ENCODE peak calls at places on chromosomes 3 and 15, in five cellular contexts. One of them, this sample, is unnamed.

GRCh38 chr3:159266779-159267178 is 464.9 kb downstream of the MFSD1 start:
- DNase-seq in effector memory CD4-positive, alpha-beta T cell: no peak
- DNase-seq in heart right ventricle: no peak
- DNase-seq in right lobe of liver: no peak
- DNase-seq in RWPE1: peak; percentile 15
- DNase-seq in this sample: peak; percentile 43

GRCh38 chr3:101333883-101334282 is 13.5 kb upstream of the IMPG2 start:
- DNase-seq in effector memory CD4-positive, alpha-beta T cell: no peak
- DNase-seq in right lobe of liver: no peak
- DNase-seq in heart right ventricle: no peak
- DNase-seq in RWPE1: no peak
- DNase-seq in this sample: no peak

GRCh38 chr15:92650256-92650655 is 5.3 kb downstream of the FAM174B start:
- DNase-seq in RWPE1: no peak
- DNase-seq in right lobe of liver: peak; percentile 32
- DNase-seq in effector memory CD4-positive, alpha-beta T cell: no peak
- DNase-seq in heart right ventricle: no peak
- DNase-seq in this sample: no peak

GRCh38 chr3:447671-448070 is 251.1 kb downstream of the CHL1 start:
- DNase-seq in effector memory CD4-positive, alpha-beta T cell: no peak
- DNase-seq in heart right ventricle: no peak
- DNase-seq in right lobe of liver: no peak
- DNase-seq in RWPE1: no peak
- DNase-seq in this sample: no peak

GRCh38 chr3:155262295-155262694 is 31.2 kb downstream of the STRIT1 start:
- DNase-seq in heart right ventricle: no peak
- DNase-seq in effector memory CD4-positive, alpha-beta T cell: no peak
- DNase-seq in right lobe of liver: no peak
- DNase-seq in RWPE1: peak; percentile 5
- DNase-seq in this sample: peak; percentile 72

GRCh38 chr15:65580287-65580686 is 30.6 kb downstream of the INTS14 start:
- DNase-seq in effector memory CD4-positive, alpha-beta T cell: no peak
- DNase-seq in RWPE1: peak; percentile 24
- DNase-seq in heart right ventricle: no peak
- DNase-seq in right lobe of liver: no peak
- DNase-seq in this sample: peak; percentile 19

GRCh38 chr3:158768361-158768787 is 33.5 kb upstream of the MFSD1 start:
- DNase-seq in RWPE1: no peak
- DNase-seq in heart right ventricle: peak; percentile 61
- DNase-seq in right lobe of liver: no peak
- DNase-seq in effector memory CD4-positive, alpha-beta T cell: no peak
- DNase-seq in this sample: no peak

GRCh38 chr3:31364711-31365110 is 168.0 kb upstream of the STT3B start:
- DNase-seq in heart right ventricle: no peak
- DNase-seq in effector memory CD4-positive, alpha-beta T cell: no peak
- DNase-seq in right lobe of liver: no peak
- DNase-seq in RWPE1: no peak
- DNase-seq in this sample: peak; percentile 29

GRCh38 chr15:98799461-98799971 is 151.2 kb downstream of the IGF1R start:
- DNase-seq in RWPE1: peak; percentile 49
- DNase-seq in heart right ventricle: no peak
- DNase-seq in effector memory CD4-positive, alpha-beta T cell: no peak
- DNase-seq in right lobe of liver: no peak
- DNase-seq in this sample: peak; percentile 42

GRCh38 chr15:98800437-98801233 is 152.3 kb downstream of the IGF1R start:
- DNase-seq in RWPE1: peak; percentile 84
- DNase-seq in right lobe of liver: no peak
- DNase-seq in effector memory CD4-positive, alpha-beta T cell: no peak
- DNase-seq in heart right ventricle: peak; percentile 51
- DNase-seq in this sample: peak; percentile 58

GRCh38 chr15:98802187-98802586 is 153.8 kb downstream of the IGF1R start:
- DNase-seq in right lobe of liver: no peak
- DNase-seq in heart right ventricle: no peak
- DNase-seq in RWPE1: no peak
- DNase-seq in effector memory CD4-positive, alpha-beta T cell: no peak
- DNase-seq in this sample: no peak

GRCh38 chr15:98799991-98800390 is 151.7 kb downstream of the IGF1R start:
- DNase-seq in RWPE1: no peak
- DNase-seq in effector memory CD4-positive, alpha-beta T cell: no peak
- DNase-seq in heart right ventricle: no peak
- DNase-seq in right lobe of liver: no peak
- DNase-seq in this sample: no peak

DNA sequence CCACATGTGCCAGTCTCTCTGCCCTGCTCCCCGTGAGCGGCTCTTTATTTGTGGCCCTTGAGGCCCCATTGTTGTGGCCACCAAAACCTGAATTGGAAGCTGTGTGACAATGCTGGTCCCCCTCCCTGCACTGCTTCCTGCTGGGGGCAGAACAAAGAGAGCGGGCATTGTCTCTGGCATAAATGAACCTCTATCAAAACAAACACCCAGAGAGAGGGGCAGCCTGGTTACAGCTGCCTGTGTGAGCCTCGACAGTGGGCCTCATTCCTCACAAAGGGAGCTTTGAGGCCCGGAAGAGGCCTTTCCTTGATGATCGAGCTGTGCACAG is 152.9 kb downstream of the IGF1R start:
- DNase-seq in RWPE1: no peak
- DNase-seq in effector memory CD4-positive, alpha-beta T cell: no peak
- DNase-seq in right lobe of liver: no peak
- DNase-seq in heart right ventricle: no peak
- DNase-seq in this sample: no peak
- H3K27ac ChIP-seq in RWPE1: peak overlapping the region; percentile 89
- H3K27ac ChIP-seq in effector memory CD4-positive, alpha-beta T cell: no peak overlapping the region
- H3K27ac ChIP-seq in right lobe of liver: no peak overlapping the region
- H3K27ac ChIP-seq in heart right ventricle: peak overlapping the region; percentile 72
- H3K27ac ChIP-seq in this sample: no peak overlapping the region

GRCh38 chr15:70792171-70792573 is 28.8 kb upstream of the UACA start:
- DNase-seq in effector memory CD4-positive, alpha-beta T cell: no peak
- DNase-seq in right lobe of liver: no peak
- DNase-seq in RWPE1: no peak
- DNase-seq in heart right ventricle: no peak
- DNase-seq in this sample: no peak

GRCh38 chr15:70787001-70787400 is 23.6 kb upstream of the UACA start:
- DNase-seq in heart right ventricle: no peak
- DNase-seq in right lobe of liver: peak; percentile 2
- DNase-seq in effector memory CD4-positive, alpha-beta T cell: no peak
- DNase-seq in RWPE1: no peak
- DNase-seq in this sample: no peak

GRCh38 chr15:70791248-70791647 is 27.9 kb upstream of the UACA start:
- DNase-seq in heart right ventricle: no peak
- DNase-seq in effector memory CD4-positive, alpha-beta T cell: no peak
- DNase-seq in RWPE1: no peak
- DNase-seq in right lobe of liver: no peak
- DNase-seq in this sample: no peak

GRCh38 chr15:70789213-70789612 is 25.9 kb upstream of the UACA start:
- DNase-seq in RWPE1: no peak
- DNase-seq in effector memory CD4-positive, alpha-beta T cell: no peak
- DNase-seq in heart right ventricle: no peak
- DNase-seq in right lobe of liver: peak; percentile 5
- DNase-seq in this sample: no peak

GRCh38 chr15:70788114-70789049 is 25.0 kb upstream of the UACA start:
- DNase-seq in right lobe of liver: peak; percentile 12
- DNase-seq in RWPE1: no peak
- DNase-seq in effector memory CD4-positive, alpha-beta T cell: no peak
- DNase-seq in heart right ventricle: no peak
- DNase-seq in this sample: no peak
- H3K27ac ChIP-seq in right lobe of liver: peak overlapping the region; percentile 65
- H3K27ac ChIP-seq in RWPE1: no peak overlapping the region
- H3K27ac ChIP-seq in effector memory CD4-positive, alpha-beta T cell: no peak overlapping the region
- H3K27ac ChIP-seq in heart right ventricle: no peak overlapping the region
- H3K27ac ChIP-seq in this sample: no peak overlapping the region

GRCh38 chr15:73572296-73572695 is 60.9 kb downstream of the NPTN start:
- DNase-seq in heart right ventricle: no peak
- DNase-seq in RWPE1: no peak
- DNase-seq in right lobe of liver: no peak
- DNase-seq in effector memory CD4-positive, alpha-beta T cell: no peak
- DNase-seq in this sample: no peak

GRCh38 chr15:73573071-73573470 is 60.1 kb downstream of the NPTN start:
- DNase-seq in effector memory CD4-positive, alpha-beta T cell: no peak
- DNase-seq in heart right ventricle: no peak
- DNase-seq in right lobe of liver: no peak
- DNase-seq in RWPE1: no peak
- DNase-seq in this sample: no peak

GRCh38 chr15:73570355-73571032 is 62.7 kb downstream of the NPTN start:
- DNase-seq in RWPE1: no peak
- DNase-seq in right lobe of liver: no peak
- DNase-seq in heart right ventricle: no peak
- DNase-seq in effector memory CD4-positive, alpha-beta T cell: no peak
- DNase-seq in this sample: no peak

GRCh38 chr15:73573572-73573971 is 59.6 kb downstream of the NPTN start:
- DNase-seq in right lobe of liver: no peak
- DNase-seq in effector memory CD4-positive, alpha-beta T cell: no peak
- DNase-seq in heart right ventricle: peak; percentile 66
- DNase-seq in RWPE1: peak; percentile 84
- DNase-seq in this sample: peak; percentile 63

GRCh38 chr15:73571346-73571745 is 61.8 kb downstream of the NPTN start:
- DNase-seq in effector memory CD4-positive, alpha-beta T cell: no peak
- DNase-seq in RWPE1: no peak
- DNase-seq in right lobe of liver: no peak
- DNase-seq in heart right ventricle: no peak
- DNase-seq in this sample: no peak
- H3K27ac ChIP-seq in effector memory CD4-positive, alpha-beta T cell: no peak overlapping the region
- H3K27ac ChIP-seq in RWPE1: no peak overlapping the region
- H3K27ac ChIP-seq in right lobe of liver: no peak overlapping the region
- H3K27ac ChIP-seq in heart right ventricle: no peak overlapping the region
- H3K27ac ChIP-seq in this sample: no peak overlapping the region

GRCh38 chr3:186094696-186095095 is 14.2 kb downstream of the ETV5 start:
- DNase-seq in right lobe of liver: no peak
- DNase-seq in effector memory CD4-positive, alpha-beta T cell: no peak
- DNase-seq in RWPE1: no peak
- DNase-seq in heart right ventricle: no peak
- DNase-seq in this sample: no peak

GRCh38 chr3:186093271-186093900 is 15.5 kb downstream of the ETV5 start:
- DNase-seq in effector memory CD4-positive, alpha-beta T cell: no peak
- DNase-seq in right lobe of liver: no peak
- DNase-seq in RWPE1: no peak
- DNase-seq in heart right ventricle: no peak
- DNase-seq in this sample: no peak

GRCh38 chr3:186092360-186093070 is 16.4 kb downstream of the ETV5 start:
- DNase-seq in RWPE1: no peak
- DNase-seq in right lobe of liver: no peak
- DNase-seq in effector memory CD4-positive, alpha-beta T cell: no peak
- DNase-seq in heart right ventricle: no peak
- DNase-seq in this sample: no peak

GRCh38 chr3:186088335-186088734 is 20.6 kb downstream of the ETV5 start:
- DNase-seq in right lobe of liver: no peak
- DNase-seq in effector memory CD4-positive, alpha-beta T cell: no peak
- DNase-seq in heart right ventricle: no peak
- DNase-seq in RWPE1: no peak
- DNase-seq in this sample: no peak

DNA sequence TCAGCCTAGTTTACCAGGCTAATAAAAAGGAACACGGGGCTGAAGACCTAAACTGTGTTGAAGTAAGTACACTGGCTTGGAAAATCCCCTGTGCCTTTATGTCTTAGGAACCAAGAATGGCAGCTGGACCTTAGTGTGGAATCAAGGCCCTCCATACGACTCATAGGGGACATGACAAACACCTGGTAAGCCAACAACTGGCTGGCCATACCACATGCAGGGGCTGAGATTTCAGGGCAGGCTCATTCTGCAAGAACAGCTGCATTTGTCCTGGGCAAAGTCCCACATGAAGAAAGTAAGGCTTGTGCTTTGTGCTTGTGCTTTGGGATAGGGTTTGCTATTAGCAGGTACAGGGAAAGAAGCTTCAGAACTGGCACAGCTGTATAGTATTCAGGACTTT is 18.0 kb downstream of the ETV5 start:
- DNase-seq in heart right ventricle: no peak
- DNase-seq in right lobe of liver: no peak
- DNase-seq in RWPE1: no peak
- DNase-seq in effector memory CD4-positive, alpha-beta T cell: no peak
- DNase-seq in this sample: no peak
- H3K27ac ChIP-seq in heart right ventricle: no peak overlapping the region
- H3K27ac ChIP-seq in right lobe of liver: no peak overlapping the region
- H3K27ac ChIP-seq in RWPE1: no peak overlapping the region
- H3K27ac ChIP-seq in effector memory CD4-positive, alpha-beta T cell: no peak overlapping the region
- H3K27ac ChIP-seq in this sample: no peak overlapping the region

GRCh38 chr15:47725924-47726323 is 8.6 kb downstream of the SEMA6D start:
- DNase-seq in heart right ventricle: peak; percentile 72
- DNase-seq in effector memory CD4-positive, alpha-beta T cell: no peak
- DNase-seq in right lobe of liver: no peak
- DNase-seq in RWPE1: no peak
- DNase-seq in this sample: no peak
- H3K27ac ChIP-seq in heart right ventricle: peak overlapping the region; percentile 86
- H3K27ac ChIP-seq in effector memory CD4-positive, alpha-beta T cell: no peak overlapping the region
- H3K27ac ChIP-seq in right lobe of liver: no peak overlapping the region
- H3K27ac ChIP-seq in RWPE1: no peak overlapping the region
- H3K27ac ChIP-seq in this sample: no peak overlapping the region

GRCh38 chr3:194272221-194272620 is 78.9 kb downstream of the CPN2 start:
- DNase-seq in RWPE1: no peak
- DNase-seq in effector memory CD4-positive, alpha-beta T cell: no peak
- DNase-seq in heart right ventricle: no peak
- DNase-seq in right lobe of liver: peak; percentile 41
- DNase-seq in this sample: no peak
- H3K27ac ChIP-seq in RWPE1: peak overlapping the region; percentile 78
- H3K27ac ChIP-seq in effector memory CD4-positive, alpha-beta T cell: no peak overlapping the region
- H3K27ac ChIP-seq in heart right ventricle: peak overlapping the region; percentile 92
- H3K27ac ChIP-seq in right lobe of liver: no peak overlapping the region
- H3K27ac ChIP-seq in this sample: no peak overlapping the region

DNA sequence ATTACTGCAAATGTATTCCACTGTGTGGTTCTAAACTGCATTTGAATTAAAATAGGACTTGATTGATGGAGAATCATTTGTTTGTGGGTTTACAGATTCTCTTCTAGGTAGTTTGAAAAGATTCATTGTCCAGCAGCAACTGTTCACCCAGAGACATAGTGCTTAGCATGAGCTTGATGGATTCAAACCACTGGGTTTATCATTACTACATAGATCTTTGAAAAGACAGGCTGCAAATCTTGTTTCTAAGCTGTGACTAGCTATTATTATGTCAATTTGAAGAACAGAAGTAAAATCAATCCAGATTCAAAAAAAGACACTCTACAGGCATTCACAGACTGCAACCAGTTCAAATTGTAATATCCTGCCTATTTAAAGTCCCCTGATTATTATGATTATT is 49.8 kb downstream of the MBNL1 start:
- DNase-seq in effector memory CD4-positive, alpha-beta T cell: no peak
- DNase-seq in right lobe of liver: no peak
- DNase-seq in heart right ventricle: no peak
- DNase-seq in RWPE1: no peak
- DNase-seq in this sample: no peak
- H3K27ac ChIP-seq in effector memory CD4-positive, alpha-beta T cell: no peak overlapping the region
- H3K27ac ChIP-seq in right lobe of liver: no peak overlapping the region
- H3K27ac ChIP-seq in heart right ventricle: peak overlapping the region; percentile 51
- H3K27ac ChIP-seq in RWPE1: no peak overlapping the region
- H3K27ac ChIP-seq in this sample: no peak overlapping the region

GRCh38 chr15:63509056-63509696 is 4.8 kb downstream of the USP3 start:
- DNase-seq in effector memory CD4-positive, alpha-beta T cell: no peak
- DNase-seq in right lobe of liver: no peak
- DNase-seq in RWPE1: no peak
- DNase-seq in heart right ventricle: no peak
- DNase-seq in this sample: no peak
- H3K27ac ChIP-seq in effector memory CD4-positive, alpha-beta T cell: peak overlapping the region; percentile 100
- H3K27ac ChIP-seq in right lobe of liver: no peak overlapping the region
- H3K27ac ChIP-seq in RWPE1: no peak overlapping the region
- H3K27ac ChIP-seq in heart right ventricle: no peak overlapping the region
- H3K27ac ChIP-seq in this sample: no peak overlapping the region